ENCODE peak calls at places on chromosomes 7 and 10, in eight cellular contexts. T is left ventricle myocardium superior, Y is cardiac fibroblast, G is Ammon's horn, I is NCI-H1436, F is C1 segment of cervical spinal cord, Q is NCI-H526 treated with DMSO at 0.1 percent for 48 hours, J is GM06990. B is an unnamed sample.

GRCh38 chr7:98641646-98642489 is 24.8 kb downstream of the NPTX2 start:
- DNase-seq in T (no peak), Y (no peak), G (no peak), I (no peak), F (no peak), Q (no peak), J (peak; percentile 83), B (no peak)

GRCh38 chr10:36110097-36110496 is 468.0 kb upstream of the FZD8 start:
- DNase-seq in T (no peak), Y (no peak), G (no peak), I (no peak), F (no peak), Q (no peak), J (no peak), B (no peak)

GRCh38 chr10:89887830-89888229 is 186.4 kb downstream of the KIF20B start:
- DNase-seq in T (no peak), Y (no peak), G (peak; percentile 20), I (no peak), F (no peak), Q (no peak), J (no peak), B (no peak)

GRCh38 chr10:120423350-120424197 is 33.5 kb upstream of the PLPP4 start:
- DNase-seq in T (peak; percentile 27), Y (peak; percentile 59), G (peak; percentile 74), I (no peak), F (peak; percentile 2), Q (no peak), J (no peak), B (no peak)

GRCh38 chr10:47031953-47032465 is 120.8 kb downstream of the PTPN20 start:
- DNase-seq in T (no peak), Y (peak; percentile 41), G (no peak), I (no peak), F (no peak), Q (no peak), J (no peak), B (no peak)

GRCh38 chr10:42690449-42691360 is 52.3 kb upstream of the ZNF33B start:
- DNase-seq in T (no peak), Y (no peak), G (no peak), I (peak; percentile 62), F (no peak), Q (no peak), J (no peak), B (no peak)

GRCh38 chr7:87435546-87435945 is 39.9 kb downstream of the ABCB4 start:
- DNase-seq in T (no peak), Y (no peak), G (no peak), I (no peak), F (no peak), Q (no peak), J (no peak), B (no peak)

GRCh38 chr7:2860627-2861133 is 16.6 kb upstream of the GNA12 start:
- DNase-seq in T (no peak), Y (no peak), G (no peak), I (no peak), F (no peak), Q (no peak), J (no peak), B (no peak)

GRCh38 chr10:5526691-5527331 is 2.0 kb downstream of the CALML3 start:
- DNase-seq in T (no peak), Y (no peak), G (no peak), I (no peak), F (no peak), Q (no peak), J (no peak), B (no peak)

B was measured in fibroblast of the conjunctiva.